ENCODE peak calls at places on chromosomes 6 and 20, in five cellular contexts. One of them, this sample, is unnamed.

GRCh38 chr6:62298745-62299392 is 12.8 kb upstream of the KHDRBS2 start:
- DNase-seq in psoas muscle: no peak
- DNase-seq in GM12891: no peak
- DNase-seq in fibroblast of pulmonary artery: no peak
- DNase-seq in non-pigmented ciliary epithelial cell: no peak
- DNase-seq in this sample: peak

GRCh38 chr6:161411265-161411944 is 137.5 kb upstream of the AGPAT4 start:
- DNase-seq in non-pigmented ciliary epithelial cell: no peak
- DNase-seq in psoas muscle: no peak
- DNase-seq in fibroblast of pulmonary artery: no peak
- DNase-seq in GM12891: no peak
- DNase-seq in this sample: no peak

GRCh38 chr6:165850434-165851019 is 187.5 kb upstream of the PDE10A start:
- DNase-seq in fibroblast of pulmonary artery: peak
- DNase-seq in non-pigmented ciliary epithelial cell: peak
- DNase-seq in GM12891: peak
- DNase-seq in psoas muscle: peak
- DNase-seq in this sample: no peak

GRCh38 chr6:169051371-169051770 is 202.3 kb downstream of the THBS2 start:
- DNase-seq in GM12891: no peak
- DNase-seq in non-pigmented ciliary epithelial cell: no peak
- DNase-seq in psoas muscle: no peak
- DNase-seq in fibroblast of pulmonary artery: no peak
- DNase-seq in this sample: no peak

GRCh38 chr6:12576389-12576788 is 140.2 kb upstream of the PHACTR1 start:
- DNase-seq in psoas muscle: no peak
- DNase-seq in GM12891: no peak
- DNase-seq in non-pigmented ciliary epithelial cell: no peak
- DNase-seq in fibroblast of pulmonary artery: peak
- DNase-seq in this sample: no peak

GRCh38 chr20:31721408-31722332 is 998 bp downstream of the BCL2L1 start:
- DNase-seq in fibroblast of pulmonary artery: no peak
- DNase-seq in psoas muscle: peak
- DNase-seq in GM12891: no peak
- DNase-seq in non-pigmented ciliary epithelial cell: no peak
- DNase-seq in this sample: no peak

GRCh38 chr20:2124632-2125131 is 23.1 kb downstream of the STK35 start:
- DNase-seq in non-pigmented ciliary epithelial cell: no peak
- DNase-seq in psoas muscle: no peak
- DNase-seq in fibroblast of pulmonary artery: no peak
- DNase-seq in GM12891: no peak
- DNase-seq in this sample: no peak

GRCh38 chr20:43404880-43405279 is 52.8 kb upstream of the SRSF6 start:
- DNase-seq in fibroblast of pulmonary artery: peak
- DNase-seq in GM12891: no peak
- DNase-seq in non-pigmented ciliary epithelial cell: no peak
- DNase-seq in psoas muscle: no peak
- DNase-seq in this sample: no peak

GRCh38 chr20:37226889-37227288 is 34.7 kb downstream of the GHRH start:
- DNase-seq in GM12891: no peak
- DNase-seq in fibroblast of pulmonary artery: peak
- DNase-seq in non-pigmented ciliary epithelial cell: no peak
- DNase-seq in psoas muscle: peak
- DNase-seq in this sample: no peak

GRCh38 chr6:162964703-162965140 is 236.9 kb downstream of the PACRG start:
- DNase-seq in psoas muscle: peak
- DNase-seq in fibroblast of pulmonary artery: peak
- DNase-seq in non-pigmented ciliary epithelial cell: peak
- DNase-seq in GM12891: no peak
- DNase-seq in this sample: no peak

GRCh38 chr6:127880452-127880851 is 20.4 kb downstream of the THEMIS start:
- DNase-seq in psoas muscle: no peak
- DNase-seq in GM12891: no peak
- DNase-seq in non-pigmented ciliary epithelial cell: no peak
- DNase-seq in fibroblast of pulmonary artery: no peak
- DNase-seq in this sample: no peak